ENCODE peak calls at places on chromosomes 12 and 14, in four cellular contexts. One of them, this sample, is unnamed.
A peak's percentile ranks its signal among the peaks of the same experiment; 100 is the strongest.

GRCh38 chr14:88030079-88030478 is 25.1 kb downstream of the GPR65 start:
- DNase-seq in tibial nerve: no peak
- DNase-seq in A549: no peak
- DNase-seq in stomach: no peak
- DNase-seq in this sample: no peak

GRCh38 chr14:104863131-104863862 is 1.8 kb upstream of the CEP170B start:
- DNase-seq in tibial nerve: no peak
- DNase-seq in A549: no peak
- DNase-seq in stomach: no peak
- DNase-seq in this sample: no peak

GRCh38 chr12:61870658-61871559 is 389.3 kb upstream of the USP15 start:
- DNase-seq in stomach: no peak
- DNase-seq in tibial nerve: no peak
- DNase-seq in A549: no peak
- DNase-seq in this sample: no peak

GRCh38 chr14:36346052-36346451 is 25.6 kb upstream of the MBIP start:
- DNase-seq in tibial nerve: no peak
- DNase-seq in A549: no peak
- DNase-seq in stomach: no peak
- DNase-seq in this sample: no peak

GRCh38 chr12:124829008-124829707 is 34.5 kb downstream of the SCARB1 start:
- DNase-seq in stomach: no peak
- DNase-seq in tibial nerve: no peak
- DNase-seq in A549: peak; percentile 84
- DNase-seq in this sample: peak; percentile 93

GRCh38 chr12:14995583-14996425 is 23.0 kb downstream of the PDE6H start:
- DNase-seq in A549: peak; percentile 25
- DNase-seq in stomach: no peak
- DNase-seq in tibial nerve: no peak
- DNase-seq in this sample: peak; percentile 18

GRCh38 chr12:642633-643477 is 20.4 kb downstream of the NINJ2 start:
- DNase-seq in stomach: peak; percentile 78
- DNase-seq in A549: peak; percentile 82
- DNase-seq in tibial nerve: no peak
- DNase-seq in this sample: peak; percentile 64

GRCh38 chr12:25301798-25302197 is 51.1 kb upstream of the KRAS start:
- DNase-seq in tibial nerve: no peak
- DNase-seq in stomach: no peak
- DNase-seq in A549: no peak
- DNase-seq in this sample: no peak

GRCh38 chr14:100015251-100015655 is 50.0 kb upstream of the EVL start:
- DNase-seq in A549: no peak
- DNase-seq in stomach: no peak
- DNase-seq in tibial nerve: no peak
- DNase-seq in this sample: no peak

GRCh38 chr12:81502912-81503695 is 256.0 kb downstream of the PPFIA2 start:
- DNase-seq in A549: no peak
- DNase-seq in stomach: no peak
- DNase-seq in tibial nerve: no peak
- DNase-seq in this sample: no peak

GRCh38 chr14:100271247-100271939 is 32.4 kb downstream of the YY1 start:
- DNase-seq in tibial nerve: no peak
- DNase-seq in stomach: peak; percentile 68
- DNase-seq in A549: no peak
- DNase-seq in this sample: no peak

GRCh38 chr12:26118356-26118755 is 6.5 kb downstream of the BHLHE41 start:
- DNase-seq in A549: no peak
- DNase-seq in stomach: no peak
- DNase-seq in tibial nerve: no peak
- DNase-seq in this sample: no peak

GRCh38 chr12:132187646-132188450 is 43.6 kb downstream of the NOC4L start:
- DNase-seq in tibial nerve: no peak
- DNase-seq in A549: no peak
- DNase-seq in stomach: no peak
- DNase-seq in this sample: no peak

DNA sequence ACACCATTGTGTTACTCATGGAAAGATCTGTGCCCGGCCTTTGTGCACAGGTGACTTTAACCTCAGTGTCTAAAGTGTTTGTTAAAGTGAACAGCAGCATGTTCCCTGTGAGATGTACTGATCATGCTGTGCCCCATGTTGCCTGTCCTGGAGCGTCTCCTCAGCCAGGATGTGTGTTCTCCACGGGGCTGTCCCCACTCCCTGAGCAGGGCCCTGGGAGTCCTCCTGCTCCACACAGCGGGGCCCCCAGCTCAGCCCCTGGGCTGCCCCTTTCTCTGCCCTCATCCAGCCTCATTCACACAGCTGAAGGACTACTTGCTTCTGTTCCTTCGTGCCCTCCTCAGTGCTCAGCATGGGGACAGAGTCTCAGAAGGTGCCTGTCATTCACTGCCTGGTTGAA is 131.5 kb downstream of the SLC38A6 start:
- DNase-seq in tibial nerve: no peak
- DNase-seq in A549: no peak
- DNase-seq in stomach: no peak
- DNase-seq in this sample: no peak
- H3K27ac ChIP-seq in tibial nerve: no peak overlapping the region
- H3K27ac ChIP-seq in A549: no peak overlapping the region
- H3K27ac ChIP-seq in stomach: no peak overlapping the region
- H3K27ac ChIP-seq in this sample: no peak overlapping the region

GRCh38 chr12:82517027-82517426 is 158.7 kb downstream of the METTL25 start:
- DNase-seq in A549: no peak
- DNase-seq in stomach: no peak
- DNase-seq in tibial nerve: no peak
- DNase-seq in this sample: no peak
- TF ChIP-seq CTCF in A549: peak; percentile 37
- TF ChIP-seq CTCF in stomach: no peak
- TF ChIP-seq CTCF in tibial nerve: no peak
- TF ChIP-seq CTCF in this sample: no peak

DNA sequence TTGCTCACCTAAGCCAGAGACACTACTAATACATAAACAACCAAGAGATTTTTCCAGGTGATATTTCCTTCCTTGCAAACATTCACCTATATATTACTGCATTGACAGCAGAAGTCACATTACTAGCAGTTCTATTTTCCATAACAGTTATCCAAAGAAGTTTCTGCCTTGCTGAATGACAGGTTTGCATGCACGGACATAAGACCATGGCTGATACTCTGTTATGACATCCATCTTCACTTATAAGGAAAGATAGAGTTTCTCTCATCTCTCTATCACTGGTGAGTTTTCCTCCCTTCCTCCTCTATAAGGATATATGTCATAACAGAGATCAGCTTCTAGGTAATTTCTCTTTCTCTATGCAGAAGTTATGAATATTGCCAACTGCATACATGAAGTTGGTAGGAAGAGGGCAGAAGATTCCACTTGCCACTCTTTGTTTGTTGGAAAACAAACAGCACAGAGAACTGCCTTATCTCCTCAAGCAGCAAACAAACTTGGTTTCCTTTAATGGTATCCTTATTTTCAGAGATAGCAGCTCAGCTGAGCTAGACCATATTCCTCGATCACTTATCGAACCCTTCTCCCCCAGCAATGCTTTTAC is 557.0 kb downstream of the VRK1 start:
- DNase-seq in stomach: no peak
- DNase-seq in A549: no peak
- DNase-seq in tibial nerve: no peak
- DNase-seq in this sample: no peak
- H3K27ac ChIP-seq in stomach: no peak overlapping the region
- H3K27ac ChIP-seq in A549: no peak overlapping the region
- H3K27ac ChIP-seq in tibial nerve: no peak overlapping the region
- H3K27ac ChIP-seq in this sample: no peak overlapping the region

GRCh38 chr12:66707002-66707697 is 28.3 kb upstream of the GRIP1 start:
- DNase-seq in A549: no peak
- DNase-seq in stomach: no peak
- DNase-seq in tibial nerve: no peak
- DNase-seq in this sample: no peak

GRCh38 chr12:66713984-66714383 is 35.1 kb upstream of the GRIP1 start:
- DNase-seq in A549: no peak
- DNase-seq in stomach: no peak
- DNase-seq in tibial nerve: no peak
- DNase-seq in this sample: no peak

GRCh38 chr12:66709893-66710292 is 31.0 kb upstream of the GRIP1 start:
- DNase-seq in tibial nerve: no peak
- DNase-seq in stomach: no peak
- DNase-seq in A549: no peak
- DNase-seq in this sample: no peak

GRCh38 chr12:66709444-66709773 is 30.5 kb upstream of the GRIP1 start:
- DNase-seq in A549: no peak
- DNase-seq in tibial nerve: no peak
- DNase-seq in stomach: no peak
- DNase-seq in this sample: no peak

GRCh38 chr12:66708704-66709443 is 30.0 kb upstream of the GRIP1 start:
- DNase-seq in A549: no peak
- DNase-seq in stomach: no peak
- DNase-seq in tibial nerve: no peak
- DNase-seq in this sample: peak; percentile 8
- TF ChIP-seq CTCF in A549: peak; percentile 42
- TF ChIP-seq CTCF in stomach: no peak
- TF ChIP-seq CTCF in tibial nerve: peak; percentile 39
- TF ChIP-seq CTCF in this sample: peak; percentile 59

DNA sequence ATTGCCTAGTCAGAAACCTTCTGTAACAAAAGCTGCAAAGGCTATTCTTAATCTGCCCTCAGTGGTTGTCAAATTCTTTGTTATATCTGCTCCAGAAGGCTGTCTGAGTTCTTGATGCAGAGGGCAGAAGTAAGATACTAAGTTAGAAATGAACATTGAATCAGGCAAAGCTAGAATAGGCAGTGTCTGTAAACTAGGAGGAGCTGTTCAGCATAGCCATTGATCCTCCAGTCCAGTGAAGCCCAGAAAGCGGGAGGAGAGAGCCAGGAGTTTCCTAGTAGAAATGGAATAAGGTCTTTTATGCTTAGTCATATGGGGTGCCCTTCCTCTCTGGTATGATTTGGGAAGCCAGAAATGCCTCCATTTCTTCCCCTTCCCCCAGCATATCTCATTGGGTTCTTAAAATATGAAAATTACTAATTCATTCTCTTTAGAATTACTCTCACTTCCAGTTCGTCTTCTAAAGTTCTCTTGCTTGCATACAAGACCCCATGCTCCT is 76.2 kb downstream of the APAF1 start:
- DNase-seq in stomach: no peak
- DNase-seq in tibial nerve: no peak
- DNase-seq in A549: no peak
- DNase-seq in this sample: no peak
- H3K27ac ChIP-seq in stomach: no peak overlapping the region
- H3K27ac ChIP-seq in tibial nerve: no peak overlapping the region
- H3K27ac ChIP-seq in A549: no peak overlapping the region
- H3K27ac ChIP-seq in this sample: no peak overlapping the region

GRCh38 chr14:69755784-69756183 is 11.2 kb upstream of the SRSF5 start:
- DNase-seq in A549: no peak
- DNase-seq in tibial nerve: no peak
- DNase-seq in stomach: no peak
- DNase-seq in this sample: no peak
- TF ChIP-seq CTCF in A549: no peak
- TF ChIP-seq CTCF in tibial nerve: no peak
- TF ChIP-seq CTCF in stomach: no peak
- TF ChIP-seq CTCF in this sample: no peak

GRCh38 chr12:51915951-51916350 is 8.6 kb downstream of the ACVRL1 start:
- DNase-seq in tibial nerve: no peak
- DNase-seq in A549: no peak
- DNase-seq in stomach: no peak
- DNase-seq in this sample: no peak
- H3K27ac ChIP-seq in tibial nerve: no peak overlapping the region
- H3K27ac ChIP-seq in A549: no peak overlapping the region
- H3K27ac ChIP-seq in stomach: no peak overlapping the region
- H3K27ac ChIP-seq in this sample: no peak overlapping the region

GRCh38 chr14:102592969-102593840 is 756 bp downstream of the RCOR1 start:
- DNase-seq in A549: peak; percentile 66
- DNase-seq in tibial nerve: peak; percentile 20
- DNase-seq in stomach: peak; percentile 50
- DNase-seq in this sample: peak; percentile 44
- TF ChIP-seq CTCF in A549: peak; percentile 22
- TF ChIP-seq CTCF in tibial nerve: peak; percentile 34
- TF ChIP-seq CTCF in stomach: no peak
- TF ChIP-seq CTCF in this sample: peak; percentile 48

This sample was measured in RWPE1.